ENCODE peak calls at places on chromosomes 6 and 20, in eight cellular contexts. P is neural progenitor cell; B is GM23338; G is CD4-positive, CD25-positive, alpha-beta regulatory T cell; V is A673; H is H1; U is PC-9; T is ovary. S is an unnamed sample. For H3K4me1, the result is how much of the 10 kb centered on the place peaks cover.

GRCh38 chr20:36454664-36455427 is 86.5 kb upstream of the MYL9 start:
- DNase-seq in P (peak), B (peak), G (no peak), V (no peak), H (no peak), U (no peak), T (no peak), S (no peak)

GRCh38 chr6:109187399-109188114 is 92.2 kb downstream of the CEP57L1 start:
- DNase-seq in P (peak), B (peak), G (peak), V (peak), H (peak), U (peak), T (peak), S (peak)

GRCh38 chr20:47875302-47876025 is 90.2 kb upstream of the SULF2 start:
- DNase-seq in P (no peak), B (no peak), G (no peak), V (no peak), H (no peak), U (no peak), T (no peak), S (no peak)

GRCh38 chr6:96897396-96898240 is at the start of gene NDUFAF4:
- DNase-seq in P (peak), B (peak), G (peak), V (peak), H (peak), U (peak), T (peak), S (peak)

GRCh38 chr6:142222022-142222421 is 75.0 kb downstream of the VTA1 start:
- DNase-seq in P (no peak), B (peak), G (no peak), V (no peak), H (no peak), U (no peak), T (no peak), S (no peak)

GRCh38 chr6:2028457-2029038 is 216.9 kb downstream of the GMDS start:
- DNase-seq in P (no peak), B (no peak), G (no peak), V (peak), H (no peak), U (peak), T (no peak), S (no peak)

GRCh38 chr6:1286972-1287600 is 24.8 kb upstream of the FOXQ1 start:
- DNase-seq in P (no peak), B (no peak), G (no peak), V (no peak), H (no peak), U (peak), T (no peak), S (no peak)

GRCh38 chr6:112592159-112592558 is 245.0 kb downstream of the RFPL4B start:
- DNase-seq in P (no peak), B (no peak), G (no peak), V (no peak), H (no peak), U (no peak), T (no peak), S (no peak)

GRCh38 chr20:6501061-6501460 is 266.4 kb upstream of the BMP2 start:
- DNase-seq in P (no peak), B (no peak), G (no peak), V (no peak), H (no peak), U (no peak), T (no peak), S (no peak)

GRCh38 chr6:169891846-169892245 is 140.4 kb downstream of the ERMARD start:
- DNase-seq in P (no peak), B (no peak), G (no peak), V (no peak), H (no peak), U (no peak), T (no peak), S (no peak)

GRCh38 chr6:97203343-97203742 is 79.7 kb downstream of the MMS22L start:
- DNase-seq in P (peak), B (no peak), G (no peak), V (peak), H (no peak), U (no peak), T (no peak), S (no peak)

GRCh38 chr20:62599216-62600110 is 42.8 kb upstream of the SLCO4A1 start:
- DNase-seq in P (no peak), B (no peak), G (no peak), V (no peak), H (no peak), U (no peak), T (no peak), S (no peak)

GRCh38 chr6:3414704-3415453 is 42.0 kb downstream of the SLC22A23 start:
- DNase-seq in P (no peak), B (peak), G (no peak), V (no peak), H (no peak), U (peak), T (no peak), S (peak)

GRCh38 chr6:5175195-5175594 is 85.6 kb downstream of the LYRM4 start:
- DNase-seq in P (peak), B (peak), G (no peak), V (peak), H (peak), U (no peak), T (no peak), S (no peak)

GRCh38 chr20:1127840-1128239 is 9.4 kb downstream of the PSMF1 start:
- DNase-seq in P (no peak), B (no peak), G (no peak), V (no peak), H (no peak), U (no peak), T (no peak), S (no peak)

GRCh38 chr6:36313628-36313895 is 23.1 kb downstream of the BNIP5 start:
- DNase-seq in P (no peak), B (no peak), G (no peak), V (no peak), H (no peak), U (no peak), T (no peak), S (no peak)

DNA sequence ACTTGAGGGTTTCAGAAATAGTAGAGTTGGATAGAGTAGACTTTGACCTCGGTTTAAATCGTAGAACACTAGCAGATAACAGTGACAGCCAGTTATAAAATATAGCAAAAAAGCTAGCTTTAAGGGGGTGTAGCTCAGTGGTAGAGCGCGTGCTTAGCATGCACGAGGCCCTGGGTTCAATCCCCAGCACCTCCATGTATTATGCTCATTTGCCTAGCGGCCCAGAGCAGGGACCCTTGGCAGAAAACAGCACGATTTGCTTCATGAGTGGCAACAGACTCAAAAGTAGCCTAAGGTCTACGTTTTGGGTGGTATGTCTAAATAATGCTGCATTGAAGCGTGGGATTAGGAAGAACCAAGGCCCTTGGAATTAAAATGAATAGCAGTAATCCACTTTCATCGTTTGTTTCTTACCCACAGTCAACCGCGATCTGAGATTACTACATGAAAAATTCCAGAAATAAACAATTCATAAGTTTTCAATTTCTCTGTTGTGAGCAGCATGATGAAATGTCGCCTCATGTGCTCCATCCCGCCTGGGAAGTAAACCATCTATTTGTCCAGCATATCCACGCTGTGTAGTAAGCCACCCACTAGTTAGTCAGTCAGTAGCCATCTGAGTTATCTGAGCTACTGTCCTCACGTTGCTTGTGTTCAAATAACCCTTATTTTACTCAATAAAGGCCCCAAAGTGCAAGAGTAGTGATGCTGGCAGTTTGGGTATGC is 184.9 kb downstream of the GPX5 start:
- DNase-seq in P (peak), B (peak), G (no peak), V (peak), H (peak), U (peak), T (no peak), S (no peak)
- H3K4me3 ChIP-seq in P (peak), B (peak), G (no peak), V (peak), H (peak), U (peak), T (no peak), S (no peak)

DNA sequence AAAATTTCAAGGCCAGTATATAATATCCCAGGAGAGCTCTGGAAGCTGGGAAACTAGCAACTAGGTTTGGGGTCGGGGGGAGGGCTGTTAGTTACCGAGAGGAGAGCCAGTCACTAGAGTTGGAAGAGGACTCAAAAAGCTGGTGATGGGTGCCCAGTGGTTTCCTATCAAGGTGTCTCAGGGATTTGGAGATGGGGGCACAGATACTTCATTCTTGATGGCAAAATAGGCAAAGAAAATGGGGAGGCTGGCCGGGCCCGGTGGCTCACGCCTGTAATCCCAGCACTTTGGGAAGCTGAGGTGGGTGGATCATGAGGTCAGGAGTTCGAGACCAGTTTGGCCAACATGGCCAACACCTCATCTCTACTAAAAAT is 805 bp downstream of the PHF1 start:
- DNase-seq in P (no peak), B (no peak), G (no peak), V (no peak), H (no peak), U (no peak), T (no peak), S (no peak)
- H3K4me1 ChIP-seq in P (under half), B (under half), G (half or more), V (under half), H (under half), U (under half), T (under half), S (under half)

GRCh38 chr20:2694519-2694918 is 1.9 kb downstream of the EBF4 start:
- DNase-seq in P (peak), B (no peak), G (no peak), V (no peak), H (no peak), U (no peak), T (no peak), S (no peak)
- H3K4me3 ChIP-seq in P (no peak), B (peak), G (no peak), V (no peak), H (peak), U (no peak), T (no peak), S (no peak)

GRCh38 chr6:32855467-32856174 is 1.6 kb downstream of the PSMB9 start:
- DNase-seq in P (no peak), B (no peak), G (no peak), V (no peak), H (no peak), U (no peak), T (no peak), S (no peak)
- H3K4me1 ChIP-seq in P (under half), B (under half), G (half or more), V (under half), H (under half), U (under half), T (under half), S (under half)

GRCh38 chr6:103085801-103086200 is 1692.3 kb downstream of the GRIK2 start:
- DNase-seq in P (no peak), B (no peak), G (no peak), V (no peak), H (no peak), U (no peak), T (no peak), S (no peak)
- H3K4me3 ChIP-seq in P (no peak), B (no peak), G (no peak), V (no peak), H (no peak), U (no peak), T (no peak), S (no peak)

GRCh38 chr20:53773792-53774371 is 180.2 kb upstream of the ZNF217 start:
- DNase-seq in P (no peak), B (no peak), G (no peak), V (peak), H (no peak), U (peak), T (no peak), S (no peak)
- H3K4me1 ChIP-seq in P (under half), B (under half), G (under half), V (under half), H (under half), U (under half), T (under half), S (under half)

DNA sequence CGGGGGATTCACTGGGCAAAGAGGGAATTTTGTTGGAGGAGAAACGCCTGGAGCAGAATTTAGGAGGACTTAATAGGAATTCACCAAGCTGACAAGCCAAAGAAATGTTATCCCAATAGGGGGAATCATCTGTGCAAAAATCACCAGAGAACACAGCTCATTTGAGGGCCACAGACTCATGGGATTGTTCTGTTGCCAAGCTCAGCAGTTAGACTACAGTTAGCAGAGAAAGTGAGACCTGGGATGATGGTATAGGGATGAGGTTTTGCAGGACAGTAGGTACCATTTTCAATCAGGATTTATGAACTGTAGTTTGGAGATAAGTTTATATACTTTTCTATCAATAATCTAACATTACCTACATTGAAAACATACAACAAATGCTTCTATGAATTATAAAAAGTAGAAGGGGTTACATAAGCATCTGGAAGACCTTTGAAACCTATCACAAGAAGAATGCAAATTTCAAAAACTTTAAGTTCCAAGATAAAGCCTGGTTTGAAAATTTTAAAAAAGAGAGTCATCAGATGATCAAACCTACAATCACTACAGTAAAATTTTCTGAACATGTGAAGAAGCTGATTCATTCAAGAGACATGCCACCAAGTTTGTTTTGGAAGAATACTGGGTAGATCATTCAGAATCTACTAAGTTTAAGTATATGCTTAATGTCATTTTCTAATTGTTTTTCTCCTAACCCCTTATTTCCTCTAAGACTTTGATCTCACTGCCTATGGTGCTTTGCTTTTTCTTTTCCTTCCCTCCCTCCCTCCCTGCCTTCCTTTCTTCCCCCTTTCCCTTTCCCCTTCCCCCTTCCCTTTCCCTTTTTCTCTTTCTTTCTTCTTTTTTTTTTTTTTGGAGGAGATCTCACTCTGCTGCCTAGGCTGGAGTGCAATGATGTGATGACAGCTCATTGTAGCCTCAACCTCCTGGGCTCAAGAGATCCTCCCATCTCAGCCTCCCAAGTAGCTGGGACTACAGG is 81.5 kb downstream of the KIF13A start:
- DNase-seq in P (no peak), B (no peak), G (no peak), V (no peak), H (no peak), U (peak), T (no peak), S (no peak)
- H3K4me3 ChIP-seq in P (no peak), B (no peak), G (no peak), V (no peak), H (no peak), U (no peak), T (no peak), S (no peak)

GRCh38 chr6:11727995-11728961 is 50.3 kb downstream of the ADTRP start:
- DNase-seq in P (no peak), B (no peak), G (peak), V (no peak), H (no peak), U (no peak), T (no peak), S (peak)
- H3K4me1 ChIP-seq in P (under half), B (under half), G (half or more), V (under half), H (under half), U (under half), T (under half), S (under half)

S was measured in naive thymus-derived CD4-positive, alpha-beta T cell.